ENCODE peak calls at places on chromosome 22, in five cellular contexts. N, E, T, D and R are unnamed samples.

GRCh38 chr22:43890901-43891331 is 897 bp downstream of the PNPLA5 start:
- DNase-seq in T (no peak), N (no peak), E (no peak), D (no peak), R (no peak)

GRCh38 chr22:41696714-41697113 is 2.6 kb upstream of the MEI1 start:
- DNase-seq in N (no peak), E (no peak), D (no peak), T (no peak), R (no peak)

GRCh38 chr22:30295576-30295975 is 6.3 kb upstream of the CASTOR1 start:
- DNase-seq in T (no peak), N (no peak), D (no peak), E (no peak), R (no peak)

GRCh38 chr22:29267858-29268510 is at the start of the genes EWSR1 and RHBDD3:
- DNase-seq in E (no peak), T (peak), D (peak), N (peak), R (peak)

GRCh38 chr22:37425800-37426531 is 1.3 kb downstream of the ELFN2 start:
- DNase-seq in T (no peak), E (no peak), D (peak), N (no peak), R (no peak)

GRCh38 chr22:23278883-23279675 is 98.8 kb downstream of the BCR start:
- DNase-seq in N (peak), T (no peak), D (peak), E (no peak), R (peak)

GRCh38 chr22:18005201-18005926 is 19.0 kb downstream of the MICAL3 start:
- DNase-seq in D (peak), E (no peak), T (no peak), N (no peak), R (peak)

GRCh38 chr22:49666146-49666809 is 161.4 kb downstream of the BRD1 start:
- DNase-seq in T (no peak), D (no peak), N (no peak), E (no peak), R (no peak)

GRCh38 chr22:42376721-42377177 is 55.5 kb downstream of the NFAM1 start:
- DNase-seq in T (peak), D (no peak), E (no peak), N (peak), R (peak)

GRCh38 chr22:41021655-41022454 is 70.5 kb upstream of the EP300 start:
- DNase-seq in D (peak), N (peak), E (no peak), T (peak), R (peak)

DNA sequence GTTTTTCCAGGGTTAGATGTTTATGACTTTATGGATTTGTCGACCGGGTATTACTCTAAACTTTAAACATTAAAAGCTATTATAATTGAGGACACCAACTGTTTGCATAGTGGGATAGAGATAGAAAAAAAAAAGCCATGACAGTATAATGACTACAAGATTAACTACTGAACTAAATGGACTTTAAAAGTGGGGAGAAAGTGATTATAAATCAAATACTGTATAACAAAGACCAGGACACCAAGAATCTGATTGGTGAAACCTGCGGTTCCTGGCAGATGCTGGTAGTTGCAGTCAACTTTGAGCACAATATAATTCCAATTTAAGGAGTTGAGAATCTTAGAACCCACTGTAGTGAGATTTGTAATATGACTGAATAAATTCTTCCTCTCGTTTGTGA is 2.5 kb downstream of the CRKL start:
- DNase-seq in E (no peak), D (peak), T (no peak), N (no peak), R (no peak)
- H3K4me3 ChIP-seq in E (peak), D (peak), T (peak), N (peak), R (no peak)

DNA sequence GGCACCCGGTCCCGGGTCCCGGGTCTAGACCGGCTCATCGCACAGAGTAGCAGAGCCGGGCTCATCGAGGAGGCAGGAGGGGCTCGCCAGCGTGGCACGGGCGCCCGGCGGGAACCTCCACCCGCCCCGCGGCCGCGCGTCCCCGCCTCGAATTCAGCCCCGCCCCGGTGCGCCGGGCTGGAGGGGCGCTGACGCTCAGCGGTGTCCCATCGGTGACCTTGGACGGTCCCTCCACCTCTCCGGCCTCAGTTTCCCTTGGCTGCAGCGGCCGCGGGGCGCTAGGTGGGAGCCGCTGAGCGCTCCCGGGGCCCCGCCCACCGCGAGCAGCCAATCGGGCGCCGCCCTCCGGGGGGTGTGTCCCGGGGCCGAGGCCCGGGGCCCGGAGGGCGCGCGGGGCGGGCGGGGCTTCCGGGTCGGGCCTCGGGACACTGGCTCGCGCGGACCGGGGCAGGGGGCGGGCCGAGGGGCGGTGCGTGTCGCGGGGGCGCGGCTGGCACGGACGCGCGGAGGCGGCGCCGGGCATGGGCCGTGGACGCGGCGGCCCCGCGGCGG is at the start of gene PPARA:
- DNase-seq in N (peak), D (peak), E (no peak), T (peak), R (peak)
- TF ChIP-seq POLR2A in N (no peak), D (no peak), E (no peak), T (no peak), R (no peak)

DNA sequence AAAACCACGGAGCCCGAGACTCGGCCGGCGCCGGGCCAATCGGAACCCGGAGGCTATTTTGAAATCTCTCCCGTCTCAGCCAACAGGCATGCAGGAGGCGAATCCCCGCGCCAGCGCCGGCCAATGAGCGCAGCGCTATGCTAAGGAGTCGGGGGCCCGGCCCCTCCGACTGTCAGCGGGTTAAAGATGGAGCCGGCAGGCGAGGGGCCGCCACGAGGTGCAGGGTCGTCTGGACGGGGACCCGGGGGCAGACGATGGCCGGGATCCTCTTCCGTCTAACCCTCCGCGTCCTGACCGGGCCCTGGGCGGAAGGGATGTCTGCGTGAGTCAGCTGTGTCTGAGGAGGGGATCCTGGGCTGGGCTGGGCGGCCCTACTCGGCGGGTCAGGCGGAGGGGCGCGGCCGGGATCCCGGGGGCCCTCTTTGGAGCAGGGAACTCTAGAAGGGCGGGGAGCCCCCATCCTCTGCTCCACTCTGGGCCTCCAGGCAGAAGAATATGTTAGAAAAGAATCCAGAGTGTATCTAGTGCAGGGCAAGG is 10.0 kb downstream of the SDF2L1 start:
- DNase-seq in T (peak), D (peak), E (no peak), N (peak), R (peak)
- TF ChIP-seq CTCF in T (no peak), D (no peak), E (no peak), N (no peak), R (no peak)

DNA sequence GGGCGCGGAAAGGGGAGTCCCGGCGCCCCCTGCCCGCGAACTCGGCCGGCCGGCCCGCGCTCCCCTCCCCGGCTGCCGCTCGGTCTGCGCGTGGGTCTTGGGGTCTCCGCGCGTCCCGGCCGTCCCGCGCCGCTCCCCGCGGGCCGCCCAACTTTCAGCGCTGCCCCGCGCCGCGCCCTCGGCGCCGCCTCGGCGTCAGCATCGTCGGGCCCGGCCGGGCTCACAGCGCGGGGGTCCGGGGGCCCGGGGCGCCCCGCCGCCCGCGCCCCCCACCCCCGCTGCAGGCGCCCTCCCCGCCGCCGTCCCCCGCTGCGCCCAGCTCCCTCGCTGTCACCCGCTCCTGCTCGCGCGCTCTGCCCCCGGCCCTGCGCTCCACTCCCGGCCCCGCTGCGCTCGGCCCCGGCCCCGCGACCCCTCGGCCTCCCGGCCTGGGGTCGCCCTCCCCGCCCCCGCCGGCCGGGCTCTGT is at the start of gene KCNJ4:
- DNase-seq in T (no peak), D (no peak), E (no peak), N (no peak), R (no peak)
- H3K4me3 ChIP-seq in T (no peak), D (peak), E (peak), N (no peak), R (peak)

DNA sequence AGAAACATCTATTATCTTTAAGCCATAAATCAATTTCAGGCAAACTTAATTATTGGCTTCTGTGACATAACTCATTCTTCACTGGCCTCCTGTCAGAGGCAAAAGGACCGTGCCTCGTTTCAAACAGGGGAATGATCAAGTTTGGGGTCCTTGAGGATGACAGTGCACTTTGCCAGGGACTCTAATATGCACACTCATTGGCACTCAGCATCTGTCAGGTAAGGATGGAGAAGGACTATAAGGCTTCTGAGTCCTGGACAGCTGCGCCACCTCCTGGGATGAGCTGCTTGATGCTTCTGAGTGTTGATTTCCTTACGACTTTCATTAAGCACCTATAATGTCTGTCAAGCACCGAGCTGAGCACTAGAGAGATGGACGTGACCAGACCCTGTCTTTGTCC is 20.2 kb downstream of the BPIFC start:
- DNase-seq in T (no peak), D (peak), E (no peak), N (no peak), R (peak)
- TF ChIP-seq POLR2A in T (no peak), D (no peak), E (no peak), N (no peak), R (no peak)

GRCh38 chr22:26624788-26625187 is 3.0 kb downstream of the CRYBA4 start:
- DNase-seq in E (no peak), N (no peak), T (no peak), D (no peak), R (no peak)
- TF ChIP-seq CTCF in E (no peak), N (no peak), T (no peak), D (no peak), R (no peak)

GRCh38 chr22:19358703-19359553 is 67.4 kb upstream of the CLTCL1 start:
- DNase-seq in E (no peak), D (no peak), T (no peak), N (no peak), R (no peak)

GRCh38 chr22:19360862-19361261 is 69.3 kb upstream of the CLTCL1 start:
- DNase-seq in N (no peak), T (no peak), D (no peak), E (no peak), R (no peak)

GRCh38 chr22:19359554-19360299 is 68.2 kb upstream of the CLTCL1 start:
- DNase-seq in N (no peak), E (no peak), T (no peak), D (no peak), R (no peak)

GRCh38 chr22:19360300-19360792 is 68.8 kb upstream of the CLTCL1 start:
- DNase-seq in E (no peak), T (no peak), D (no peak), N (no peak), R (no peak)

DNA sequence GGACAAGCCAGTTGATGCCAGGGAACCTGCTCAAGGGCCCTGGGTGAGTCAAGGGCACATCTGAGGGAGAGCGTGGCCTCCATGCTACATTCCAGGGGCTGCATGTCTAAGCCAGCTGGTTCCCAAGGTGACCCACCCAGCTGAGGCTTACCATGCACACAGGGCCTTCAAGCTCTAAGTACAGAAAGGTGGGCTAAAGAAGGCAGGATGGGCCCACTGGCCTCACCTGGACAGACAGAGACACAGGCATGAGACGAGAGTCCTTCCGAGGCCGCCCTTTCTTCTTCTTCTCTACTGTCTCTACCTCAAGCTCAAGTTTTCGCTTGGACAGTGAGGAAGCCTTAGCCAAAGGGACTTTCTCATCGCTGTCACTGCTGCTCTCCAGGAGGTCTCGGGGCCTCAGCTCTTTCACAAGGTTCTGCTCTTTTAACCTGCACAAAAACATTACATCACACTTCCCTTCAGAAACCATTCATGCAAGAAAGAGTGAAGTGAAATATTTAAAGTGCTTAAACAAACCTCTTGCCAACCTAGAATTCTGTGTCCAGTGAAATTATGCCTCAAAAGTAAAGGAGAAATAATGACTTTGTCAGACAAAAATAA is 69.9 kb downstream of the HIRA start:
- DNase-seq in E (no peak), D (no peak), T (no peak), N (no peak), R (no peak)
- H3K4me3 ChIP-seq in E (no peak), D (no peak), T (no peak), N (no peak), R (no peak)